ENCODE peak calls at places on chromosomes 12 and 14, in four cellular contexts. One of them, this sample, is unnamed.

GRCh38 chr12:69440886-69441285 is 29.3 kb upstream of the FRS2 start:
- DNase-seq in HepG2: no peak
- DNase-seq in K562: no peak
- DNase-seq in GM12878: no peak
- DNase-seq in this sample: no peak

GRCh38 chr12:121373748-121374147 is 21.5 kb upstream of the ANAPC5 start:
- DNase-seq in HepG2: no peak
- DNase-seq in K562: no peak
- DNase-seq in GM12878: no peak
- DNase-seq in this sample: no peak

GRCh38 chr14:58549358-58549757 is 88.4 kb upstream of the DACT1 start:
- DNase-seq in HepG2: no peak
- DNase-seq in K562: no peak
- DNase-seq in GM12878: no peak
- DNase-seq in this sample: no peak

GRCh38 chr12:42744539-42745156 is 155.1 kb upstream of the PRICKLE1 start:
- DNase-seq in HepG2: no peak
- DNase-seq in K562: no peak
- DNase-seq in GM12878: no peak
- DNase-seq in this sample: no peak

GRCh38 chr14:75258079-75258802 is 20.4 kb upstream of the FOS start:
- DNase-seq in HepG2: no peak
- DNase-seq in K562: no peak
- DNase-seq in GM12878: no peak
- DNase-seq in this sample: no peak

GRCh38 chr12:62767506-62767905 is 167.4 kb downstream of the PPM1H start:
- DNase-seq in HepG2: no peak
- DNase-seq in K562: no peak
- DNase-seq in GM12878: no peak
- DNase-seq in this sample: no peak

GRCh38 chr14:50823051-50823762 is 7.8 kb downstream of the NIN start:
- DNase-seq in HepG2: no peak
- DNase-seq in K562: no peak
- DNase-seq in GM12878: peak; percentile 39
- DNase-seq in this sample: no peak

GRCh38 chr14:37599527-37600368 is 4.3 kb downstream of the TTC6 start:
- DNase-seq in HepG2: no peak
- DNase-seq in K562: no peak
- DNase-seq in GM12878: no peak
- DNase-seq in this sample: no peak

GRCh38 chr12:107903377-107904061 is 129.0 kb downstream of the ASCL4 start:
- DNase-seq in HepG2: no peak
- DNase-seq in K562: peak; percentile 90
- DNase-seq in GM12878: peak; percentile 40
- DNase-seq in this sample: peak; percentile 61

GRCh38 chr14:91220581-91221000 is 23.9 kb downstream of the GPR68 start:
- DNase-seq in HepG2: no peak
- DNase-seq in K562: no peak
- DNase-seq in GM12878: no peak
- DNase-seq in this sample: no peak

GRCh38 chr12:57552692-57553321 is 3.0 kb downstream of the KIF5A start:
- DNase-seq in HepG2: no peak
- DNase-seq in K562: peak; percentile 24
- DNase-seq in GM12878: no peak
- DNase-seq in this sample: no peak

GRCh38 chr12:84191779-84192178 is 720.8 kb downstream of the SLC6A15 start:
- DNase-seq in HepG2: no peak
- DNase-seq in K562: no peak
- DNase-seq in GM12878: no peak
- DNase-seq in this sample: no peak

DNA sequence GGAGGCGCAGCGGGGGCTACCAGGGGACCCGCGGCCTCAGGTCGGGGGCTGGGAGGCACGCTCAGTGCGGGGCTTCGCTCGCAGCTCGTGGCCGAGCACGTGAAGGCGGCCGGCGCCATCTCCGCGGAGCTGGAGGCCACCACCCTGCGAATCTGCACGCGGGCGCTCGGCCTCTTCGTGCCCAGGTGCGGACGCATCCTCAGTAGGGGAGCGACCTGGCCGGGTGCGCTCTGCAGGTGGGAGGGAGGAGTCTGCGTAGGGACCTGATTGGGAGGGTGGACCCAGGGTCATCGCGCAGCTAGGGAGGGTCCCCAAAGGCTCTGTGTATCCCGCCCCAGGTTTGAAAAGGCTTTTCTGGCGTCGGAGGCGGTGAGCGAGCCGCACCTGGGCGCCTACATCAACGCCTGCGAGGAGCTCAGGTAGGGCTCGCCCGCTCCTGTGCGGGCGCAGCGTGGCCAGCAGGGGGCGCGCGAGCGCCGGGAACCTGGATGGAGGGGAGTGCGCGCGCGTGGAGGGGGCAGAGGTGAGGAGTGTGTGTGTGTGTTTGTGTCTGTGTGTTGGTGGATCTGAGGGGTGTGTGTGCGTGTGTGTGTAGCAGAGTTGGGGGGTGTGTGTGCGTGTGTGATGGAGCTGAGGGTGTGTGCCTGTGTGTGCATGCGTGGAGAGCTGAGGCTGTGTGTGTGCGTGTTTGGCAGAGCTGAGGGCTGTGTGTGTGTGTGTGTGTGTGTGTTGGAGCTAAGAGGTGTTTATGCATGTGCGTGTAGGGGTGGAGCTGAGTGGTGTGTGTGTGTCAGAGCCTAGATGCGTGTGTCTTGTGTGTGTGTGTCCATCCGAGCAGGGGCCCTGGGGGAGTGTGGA is 10.4 kb downstream of the EXOC3L4 start:
- DNase-seq in HepG2: no peak
- DNase-seq in K562: peak; percentile 72
- DNase-seq in GM12878: no peak
- DNase-seq in this sample: peak; percentile 81
- TF ChIP-seq KDM1A in HepG2: no peak
- TF ChIP-seq KDM1A in K562: no peak
- TF ChIP-seq KDM1A in GM12878: no peak
- TF ChIP-seq KDM1A in this sample: no peak

GRCh38 chr12:59044791-59045190 is 124.5 kb upstream of the LRIG3 start:
- DNase-seq in HepG2: no peak
- DNase-seq in K562: no peak
- DNase-seq in GM12878: no peak
- DNase-seq in this sample: no peak

GRCh38 chr12:59040043-59040442 is 119.7 kb upstream of the LRIG3 start:
- DNase-seq in HepG2: no peak
- DNase-seq in K562: no peak
- DNase-seq in GM12878: no peak
- DNase-seq in this sample: no peak

GRCh38 chr12:59040651-59041050 is 120.3 kb upstream of the LRIG3 start:
- DNase-seq in HepG2: no peak
- DNase-seq in K562: no peak
- DNase-seq in GM12878: no peak
- DNase-seq in this sample: no peak

GRCh38 chr12:59039005-59039404 is 118.7 kb upstream of the LRIG3 start:
- DNase-seq in HepG2: no peak
- DNase-seq in K562: no peak
- DNase-seq in GM12878: no peak
- DNase-seq in this sample: no peak

GRCh38 chr12:59041241-59042121 is 121.2 kb upstream of the LRIG3 start:
- DNase-seq in HepG2: no peak
- DNase-seq in K562: no peak
- DNase-seq in GM12878: no peak
- DNase-seq in this sample: no peak
- TF ChIP-seq KDM1A in HepG2: no peak
- TF ChIP-seq KDM1A in K562: no peak
- TF ChIP-seq KDM1A in GM12878: no peak
- TF ChIP-seq KDM1A in this sample: no peak

DNA sequence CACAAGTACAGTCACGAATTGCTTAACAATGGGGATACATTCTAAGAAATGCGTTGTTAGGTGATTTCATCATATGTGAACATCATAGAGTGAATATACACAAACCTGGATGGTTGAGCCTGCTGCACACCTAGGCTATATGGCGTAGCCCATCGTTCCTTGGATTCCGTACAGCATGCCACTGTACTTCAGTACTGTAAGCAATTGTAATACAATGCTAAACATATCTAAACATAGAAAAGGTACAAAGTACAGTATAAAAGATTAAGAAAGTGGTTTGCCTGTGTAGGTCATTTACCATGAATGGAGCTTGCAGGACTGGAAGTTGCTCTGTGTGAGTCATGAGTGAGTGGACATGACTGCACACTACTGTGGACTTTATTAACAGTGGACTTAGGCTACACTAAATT is 286.2 kb downstream of the CACNA1C start:
- DNase-seq in HepG2: no peak
- DNase-seq in K562: no peak
- DNase-seq in GM12878: no peak
- DNase-seq in this sample: peak; percentile 23
- TF ChIP-seq KDM1A in HepG2: no peak
- TF ChIP-seq KDM1A in K562: no peak
- TF ChIP-seq KDM1A in GM12878: no peak
- TF ChIP-seq KDM1A in this sample: no peak

GRCh38 chr12:114834621-114835020 is 150.6 kb upstream of the TBX3 start:
- DNase-seq in HepG2: no peak
- DNase-seq in K562: no peak
- DNase-seq in GM12878: no peak
- DNase-seq in this sample: no peak
- TF ChIP-seq KDM1A in HepG2: no peak
- TF ChIP-seq KDM1A in K562: no peak
- TF ChIP-seq KDM1A in GM12878: no peak
- TF ChIP-seq KDM1A in this sample: no peak

GRCh38 chr14:95296595-95297365 is 22.9 kb downstream of the CLMN start:
- DNase-seq in HepG2: no peak
- DNase-seq in K562: no peak
- DNase-seq in GM12878: no peak
- DNase-seq in this sample: no peak

GRCh38 chr14:95297832-95298231 is 21.9 kb downstream of the CLMN start:
- DNase-seq in HepG2: no peak
- DNase-seq in K562: no peak
- DNase-seq in GM12878: no peak
- DNase-seq in this sample: no peak

GRCh38 chr14:95294320-95294719 is 25.4 kb downstream of the CLMN start:
- DNase-seq in HepG2: no peak
- DNase-seq in K562: no peak
- DNase-seq in GM12878: no peak
- DNase-seq in this sample: no peak

GRCh38 chr14:95294834-95295599 is 24.7 kb downstream of the CLMN start:
- DNase-seq in HepG2: peak; percentile 39
- DNase-seq in K562: no peak
- DNase-seq in GM12878: no peak
- DNase-seq in this sample: peak; percentile 38

DNA sequence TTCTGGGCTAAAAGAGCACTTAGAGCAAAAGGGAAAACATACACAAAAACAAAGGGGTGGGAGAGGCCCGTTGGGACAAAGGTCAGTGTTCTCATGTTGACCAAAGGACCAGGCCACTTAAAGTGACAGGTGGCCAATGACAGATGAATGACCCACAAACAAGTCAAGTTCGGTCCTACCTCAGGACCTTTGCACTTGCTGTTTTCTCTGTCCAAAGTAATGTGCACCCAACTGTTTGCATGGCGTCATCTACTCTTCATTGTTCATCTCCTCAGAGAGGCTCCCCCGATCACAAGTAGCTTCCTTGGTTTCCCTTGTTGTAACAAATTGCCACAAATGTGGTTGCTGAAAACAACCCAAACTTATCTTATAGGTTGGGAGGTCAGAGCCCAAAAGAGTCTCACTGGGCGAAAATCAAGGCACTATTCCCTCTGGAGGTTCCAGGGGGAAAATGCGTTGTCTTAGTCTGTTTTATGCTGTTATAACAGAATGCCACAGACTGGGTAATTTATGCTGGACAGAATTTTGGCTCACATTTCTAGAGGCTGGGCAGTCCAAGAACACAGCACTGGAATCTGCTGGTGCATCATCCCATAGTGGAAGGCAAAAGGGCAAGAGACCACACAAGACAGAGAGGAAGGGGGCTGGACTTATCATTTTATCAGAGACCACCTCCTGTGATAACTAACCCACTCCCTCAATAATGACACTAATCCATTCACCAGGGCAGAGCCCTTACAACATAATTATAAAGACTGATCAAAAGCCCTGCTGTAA is 23.9 kb downstream of the CLMN start:
- DNase-seq in HepG2: peak; percentile 86
- DNase-seq in K562: no peak
- DNase-seq in GM12878: no peak
- DNase-seq in this sample: no peak
- TF ChIP-seq KDM1A in HepG2: peak; percentile 99
- TF ChIP-seq KDM1A in K562: no peak
- TF ChIP-seq KDM1A in GM12878: no peak
- TF ChIP-seq KDM1A in this sample: no peak

GRCh38 chr12:15427913-15428312 is 105.6 kb downstream of the PTPRO start:
- DNase-seq in HepG2: no peak
- DNase-seq in K562: no peak
- DNase-seq in GM12878: no peak
- DNase-seq in this sample: no peak

GRCh38 chr12:15428632-15429031 is 106.3 kb downstream of the PTPRO start:
- DNase-seq in HepG2: no peak
- DNase-seq in K562: no peak
- DNase-seq in GM12878: no peak
- DNase-seq in this sample: no peak

DNA sequence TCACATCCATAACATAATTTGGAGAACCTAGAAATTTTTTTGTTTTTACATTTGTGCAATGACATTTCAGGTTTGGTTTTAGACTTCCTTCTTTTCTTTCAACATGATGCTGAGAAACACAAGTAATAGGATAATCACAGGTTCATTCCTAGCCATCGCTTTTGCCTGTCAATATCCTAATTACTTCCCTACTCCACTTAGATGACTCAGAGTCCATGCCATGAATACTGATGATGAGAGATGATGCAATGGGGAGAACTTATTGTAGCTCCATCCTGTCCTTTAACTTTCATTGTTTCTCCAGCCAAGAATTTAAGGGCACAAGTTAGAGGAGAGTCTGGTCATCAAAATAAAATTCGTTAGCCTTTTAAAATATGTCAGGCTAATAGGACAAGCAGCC is 101.3 kb downstream of the PTPRO start:
- DNase-seq in HepG2: no peak
- DNase-seq in K562: no peak
- DNase-seq in GM12878: no peak
- DNase-seq in this sample: no peak
- TF ChIP-seq KDM1A in HepG2: no peak
- TF ChIP-seq KDM1A in K562: no peak
- TF ChIP-seq KDM1A in GM12878: no peak
- TF ChIP-seq KDM1A in this sample: no peak